ENCODE peak calls at places on chromosomes 12 and 14, in seven cellular contexts. M is GM12892; O is mesothelial cell of epicardium; C is neural progenitor cell; K is activated naive CD8-positive, alpha-beta T cell treated with anti-CD3 and anti-CD28 coated beads, Interleukin-2, amount 50 U/mL, for 16 hours; R is hepatic stellate cell; L is GM04504. Q is an unnamed sample.

GRCh38 chr12:113006641-113007040 is 28.3 kb downstream of the OAS2 start:
- DNase-seq in R (no peak), O (no peak), C (no peak), L (no peak), M (no peak), K (no peak), Q (no peak)

GRCh38 chr12:121092034-121092433 is 40.6 kb upstream of the P2RX7 start:
- DNase-seq in K (no peak), L (no peak), M (no peak), C (no peak), O (no peak), R (no peak), Q (no peak)

GRCh38 chr14:105918496-105919262 is 392.3 kb downstream of the TMEM121 start:
- DNase-seq in M (no peak), O (no peak), L (no peak), C (no peak), R (no peak), K (no peak), Q (no peak)

GRCh38 chr12:1936406-1937320 is 18.2 kb upstream of the CACNA2D4 start:
- DNase-seq in M (no peak), L (no peak), K (no peak), O (no peak), C (no peak), R (no peak), Q (no peak)

GRCh38 chr14:104106471-104106991 is 21.0 kb downstream of the ASPG start:
- DNase-seq in R (no peak), M (no peak), L (no peak), C (no peak), O (no peak), K (no peak), Q (no peak)

GRCh38 chr14:100025111-100025510 is 40.1 kb upstream of the EVL start:
- DNase-seq in K (no peak), M (peak), R (peak), O (no peak), L (no peak), C (peak), Q (no peak)

GRCh38 chr12:108140501-108140900 is 11.4 kb downstream of the WSCD2 start:
- DNase-seq in M (no peak), O (no peak), C (no peak), R (no peak), K (no peak), L (no peak), Q (no peak)

GRCh38 chr12:1357711-1358110 is 236.7 kb downstream of the FBXL14 start:
- DNase-seq in K (no peak), R (no peak), M (no peak), O (no peak), L (no peak), C (no peak), Q (no peak)

GRCh38 chr12:52896190-52897100 is 8.4 kb downstream of the KRT8 start:
- DNase-seq in K (no peak), C (no peak), R (no peak), M (no peak), O (no peak), L (no peak), Q (no peak)

GRCh38 chr14:92223027-92223426 is 99.9 kb upstream of the SLC24A4 start:
- DNase-seq in O (no peak), C (no peak), L (no peak), M (no peak), K (no peak), R (no peak), Q (no peak)

GRCh38 chr12:95397566-95397965 is 76.4 kb upstream of the METAP2 start:
- DNase-seq in R (no peak), O (no peak), M (no peak), L (no peak), K (no peak), C (no peak), Q (no peak)

GRCh38 chr14:55160989-55161388 is 30.4 kb downstream of the DLGAP5 start:
- DNase-seq in C (no peak), O (no peak), L (no peak), M (no peak), K (no peak), R (peak), Q (peak)

GRCh38 chr12:28799337-28799736 is 349.7 kb upstream of the FAR2 start:
- DNase-seq in M (no peak), O (no peak), R (no peak), K (no peak), L (no peak), C (no peak), Q (no peak)

GRCh38 chr14:32102152-32102787 is 25.2 kb downstream of the ARHGAP5 start:
- DNase-seq in C (no peak), L (no peak), R (no peak), K (no peak), O (no peak), M (no peak), Q (peak)

GRCh38 chr14:102592969-102593840 is 756 bp downstream of the RCOR1 start:
- DNase-seq in L (no peak), K (peak), R (peak), O (peak), C (peak), M (no peak), Q (no peak)

GRCh38 chr12:21827135-21827534 is 52.6 kb upstream of the KCNJ8 start:
- DNase-seq in C (no peak), O (no peak), K (no peak), M (no peak), R (no peak), L (no peak), Q (no peak)

GRCh38 chr12:123532021-123532420 is 1.5 kb downstream of the RILPL1 start:
- DNase-seq in L (no peak), K (no peak), M (no peak), R (no peak), O (no peak), C (no peak), Q (no peak)